ENCODE peak calls at places on chromosome 15, in five cellular contexts. One of them, this sample, is unnamed.

GRCh38 chr15:30038667-30039523 is 43.9 kb upstream of the GOLGA8J start:
- DNase-seq in progenitor cell of endocrine pancreas: no peak
- DNase-seq in body of pancreas: peak; percentile 58
- DNase-seq in AG10803: no peak
- DNase-seq in heart left ventricle: no peak
- DNase-seq in this sample: no peak

GRCh38 chr15:101357333-101357732 is 62.3 kb upstream of the SNRPA1 start:
- DNase-seq in progenitor cell of endocrine pancreas: no peak
- DNase-seq in heart left ventricle: no peak
- DNase-seq in body of pancreas: no peak
- DNase-seq in AG10803: no peak
- DNase-seq in this sample: no peak

GRCh38 chr15:38589502-38589901 is 24.9 kb upstream of the RASGRP1 start:
- DNase-seq in body of pancreas: no peak
- DNase-seq in heart left ventricle: no peak
- DNase-seq in progenitor cell of endocrine pancreas: no peak
- DNase-seq in AG10803: peak; percentile 78
- DNase-seq in this sample: peak; percentile 88

GRCh38 chr15:29139540-29140459 is 129.8 kb downstream of the NSMCE3 start:
- DNase-seq in AG10803: peak; percentile 31
- DNase-seq in progenitor cell of endocrine pancreas: peak; percentile 68
- DNase-seq in body of pancreas: peak; percentile 70
- DNase-seq in heart left ventricle: no peak
- DNase-seq in this sample: peak; percentile 48

GRCh38 chr15:76342382-76343201 is 6.0 kb downstream of the ISL2 start:
- DNase-seq in AG10803: no peak
- DNase-seq in body of pancreas: no peak
- DNase-seq in progenitor cell of endocrine pancreas: no peak
- DNase-seq in heart left ventricle: no peak
- DNase-seq in this sample: no peak

GRCh38 chr15:101014921-101015841 is 96.0 kb downstream of the LRRK1 start:
- DNase-seq in body of pancreas: peak; percentile 70
- DNase-seq in heart left ventricle: peak; percentile 86
- DNase-seq in progenitor cell of endocrine pancreas: peak; percentile 69
- DNase-seq in AG10803: peak; percentile 52
- DNase-seq in this sample: peak; percentile 81

GRCh38 chr15:48680841-48681240 is 35.3 kb upstream of the FBN1 start:
- DNase-seq in progenitor cell of endocrine pancreas: no peak
- DNase-seq in body of pancreas: no peak
- DNase-seq in heart left ventricle: no peak
- DNase-seq in AG10803: peak; percentile 85
- DNase-seq in this sample: peak; percentile 96

GRCh38 chr15:93238641-93239040 is 149.6 kb upstream of the RGMA start:
- DNase-seq in heart left ventricle: no peak
- DNase-seq in progenitor cell of endocrine pancreas: no peak
- DNase-seq in AG10803: no peak
- DNase-seq in body of pancreas: no peak
- DNase-seq in this sample: no peak

GRCh38 chr15:22786868-22787698 is 639 bp downstream of the NIPA1 start:
- DNase-seq in progenitor cell of endocrine pancreas: peak; percentile 30
- DNase-seq in body of pancreas: peak; percentile 37
- DNase-seq in AG10803: peak; percentile 15
- DNase-seq in heart left ventricle: no peak
- DNase-seq in this sample: no peak

GRCh38 chr15:65558336-65558735 is 28.1 kb downstream of the HACD3 start:
- DNase-seq in body of pancreas: no peak
- DNase-seq in AG10803: peak; percentile 25
- DNase-seq in progenitor cell of endocrine pancreas: no peak
- DNase-seq in heart left ventricle: no peak
- DNase-seq in this sample: peak; percentile 32

GRCh38 chr15:85041230-85041629 is 59.6 kb downstream of the PDE8A start:
- DNase-seq in progenitor cell of endocrine pancreas: no peak
- DNase-seq in body of pancreas: no peak
- DNase-seq in heart left ventricle: no peak
- DNase-seq in AG10803: no peak
- DNase-seq in this sample: no peak

GRCh38 chr15:76185716-76186115 is 125.6 kb downstream of the ETFA start:
- DNase-seq in AG10803: peak; percentile 74
- DNase-seq in body of pancreas: no peak
- DNase-seq in heart left ventricle: no peak
- DNase-seq in progenitor cell of endocrine pancreas: no peak
- DNase-seq in this sample: peak; percentile 74

GRCh38 chr15:57873564-57874209 is 167.2 kb downstream of the POLR2M start:
- DNase-seq in AG10803: peak; percentile 53
- DNase-seq in heart left ventricle: no peak
- DNase-seq in progenitor cell of endocrine pancreas: no peak
- DNase-seq in body of pancreas: no peak
- DNase-seq in this sample: peak; percentile 56

GRCh38 chr15:90530250-90531051 is 728 bp downstream of the CRTC3 start:
- DNase-seq in progenitor cell of endocrine pancreas: peak; percentile 29
- DNase-seq in AG10803: peak; percentile 45
- DNase-seq in heart left ventricle: peak; percentile 76
- DNase-seq in body of pancreas: peak; percentile 59
- DNase-seq in this sample: peak; percentile 40

DNA sequence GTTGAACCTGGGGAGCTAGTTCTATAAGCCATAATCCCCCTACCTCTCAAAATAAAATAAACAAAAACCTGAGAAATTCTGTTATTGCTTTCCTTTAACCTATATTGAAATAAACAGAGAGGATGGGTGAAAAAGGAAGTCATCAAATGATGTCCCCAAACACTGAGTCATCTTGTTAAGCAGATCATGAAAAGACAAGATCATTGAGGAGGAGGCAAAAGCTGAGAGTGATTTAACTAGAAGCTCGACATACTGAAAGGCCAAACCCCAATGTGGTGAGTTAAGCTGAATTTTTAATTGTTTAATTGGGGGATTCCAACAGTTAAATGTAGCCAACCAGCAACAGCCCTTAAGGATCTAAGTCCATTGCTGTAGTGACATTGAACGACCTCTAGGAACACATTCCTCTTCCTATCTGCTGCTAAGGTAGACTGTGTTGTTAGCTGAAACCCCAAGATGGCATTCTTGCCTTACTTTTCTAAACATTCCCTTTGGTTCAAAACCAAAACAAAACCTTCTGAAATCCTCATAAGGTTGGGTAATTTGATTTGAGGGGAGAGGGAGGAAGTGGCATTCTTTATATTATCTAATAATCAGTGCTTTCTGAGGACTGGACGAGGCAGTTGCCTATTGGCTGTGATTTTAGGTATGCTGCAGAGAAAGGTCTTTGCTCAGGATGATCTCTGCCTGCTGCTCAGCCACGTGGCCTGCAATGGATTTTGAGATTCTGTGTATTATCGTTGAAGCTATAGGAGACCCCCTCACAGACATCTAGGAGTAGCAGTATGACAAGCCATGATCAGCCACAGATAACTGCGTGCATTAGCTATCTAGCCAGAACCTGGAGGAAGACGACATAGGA is 62.7 kb upstream of the BNIP2 start:
- DNase-seq in heart left ventricle: no peak
- DNase-seq in progenitor cell of endocrine pancreas: no peak
- DNase-seq in AG10803: peak; percentile 2
- DNase-seq in body of pancreas: no peak
- DNase-seq in this sample: peak; percentile 3
- TF ChIP-seq CTCF in heart left ventricle: no peak
- TF ChIP-seq CTCF in progenitor cell of endocrine pancreas: peak; percentile 48
- TF ChIP-seq CTCF in AG10803: peak; percentile 29
- TF ChIP-seq CTCF in body of pancreas: no peak
- TF ChIP-seq CTCF in this sample: peak; percentile 27

DNA sequence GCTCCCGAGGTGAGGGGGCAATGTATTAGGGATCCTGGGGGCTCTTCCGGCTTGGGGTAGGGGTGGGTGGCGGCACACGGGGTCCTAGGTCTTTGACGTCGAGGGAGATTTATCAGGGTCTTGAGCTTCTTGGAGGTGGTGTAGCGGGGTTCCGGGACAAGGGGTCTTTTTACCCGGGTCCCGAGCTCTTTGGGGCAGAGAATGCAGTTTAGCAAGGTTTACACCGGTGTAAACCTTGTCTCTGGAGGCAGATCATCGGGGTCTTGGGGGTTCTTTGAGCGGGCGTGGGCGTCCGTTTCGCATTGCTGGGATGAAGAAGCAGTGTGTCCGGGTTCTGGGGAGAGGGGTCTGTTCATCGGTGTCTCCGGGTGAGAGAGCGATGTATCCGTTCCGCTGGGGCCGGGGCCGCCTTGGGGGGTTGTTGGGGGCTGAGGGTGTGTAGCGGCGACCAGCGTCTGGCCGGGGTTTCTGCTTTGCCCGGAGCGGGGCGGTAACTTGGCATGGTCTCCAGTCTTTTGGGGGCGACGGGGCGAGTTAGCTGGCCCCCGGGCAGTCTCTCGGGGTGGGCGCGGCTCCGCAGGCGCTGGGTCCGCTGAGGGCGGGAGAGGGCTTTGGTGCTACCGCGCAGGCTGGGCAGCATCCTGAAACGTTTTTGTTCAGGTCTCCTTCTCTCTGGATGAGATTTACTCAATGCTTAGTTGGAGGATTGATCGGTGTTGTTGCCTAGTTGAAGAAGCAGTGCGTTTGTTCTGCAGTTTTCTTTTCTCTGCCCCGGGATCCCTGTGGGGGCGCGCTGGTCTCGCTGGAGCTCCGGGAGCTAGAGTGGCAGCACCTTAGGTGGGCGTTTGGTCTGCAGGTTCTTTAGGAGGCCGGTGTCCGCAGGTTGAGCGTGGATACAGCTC is 792 bp downstream of the GLCE start:
- DNase-seq in AG10803: peak; percentile 25
- DNase-seq in heart left ventricle: peak; percentile 66
- DNase-seq in progenitor cell of endocrine pancreas: peak; percentile 37
- DNase-seq in body of pancreas: peak; percentile 39
- DNase-seq in this sample: peak; percentile 33
- TF ChIP-seq CTCF in AG10803: peak; percentile 41
- TF ChIP-seq CTCF in heart left ventricle: peak; percentile 21
- TF ChIP-seq CTCF in progenitor cell of endocrine pancreas: peak; percentile 41
- TF ChIP-seq CTCF in body of pancreas: no peak
- TF ChIP-seq CTCF in this sample: peak; percentile 23

GRCh38 chr15:27412413-27412812 is 441.4 kb downstream of the GABRG3 start:
- DNase-seq in body of pancreas: no peak
- DNase-seq in progenitor cell of endocrine pancreas: no peak
- DNase-seq in heart left ventricle: no peak
- DNase-seq in AG10803: no peak
- DNase-seq in this sample: no peak

GRCh38 chr15:27408428-27408827 is 437.4 kb downstream of the GABRG3 start:
- DNase-seq in body of pancreas: no peak
- DNase-seq in progenitor cell of endocrine pancreas: no peak
- DNase-seq in AG10803: no peak
- DNase-seq in heart left ventricle: no peak
- DNase-seq in this sample: no peak

GRCh38 chr15:27414168-27414870 is 443.3 kb downstream of the GABRG3 start:
- DNase-seq in AG10803: peak; percentile 34
- DNase-seq in body of pancreas: no peak
- DNase-seq in heart left ventricle: no peak
- DNase-seq in progenitor cell of endocrine pancreas: no peak
- DNase-seq in this sample: no peak

GRCh38 chr15:27410986-27411385 is 440.0 kb downstream of the GABRG3 start:
- DNase-seq in AG10803: no peak
- DNase-seq in body of pancreas: no peak
- DNase-seq in progenitor cell of endocrine pancreas: no peak
- DNase-seq in heart left ventricle: no peak
- DNase-seq in this sample: no peak
- TF ChIP-seq CTCF in AG10803: no peak
- TF ChIP-seq CTCF in body of pancreas: no peak
- TF ChIP-seq CTCF in progenitor cell of endocrine pancreas: no peak
- TF ChIP-seq CTCF in heart left ventricle: no peak
- TF ChIP-seq CTCF in this sample: no peak

DNA sequence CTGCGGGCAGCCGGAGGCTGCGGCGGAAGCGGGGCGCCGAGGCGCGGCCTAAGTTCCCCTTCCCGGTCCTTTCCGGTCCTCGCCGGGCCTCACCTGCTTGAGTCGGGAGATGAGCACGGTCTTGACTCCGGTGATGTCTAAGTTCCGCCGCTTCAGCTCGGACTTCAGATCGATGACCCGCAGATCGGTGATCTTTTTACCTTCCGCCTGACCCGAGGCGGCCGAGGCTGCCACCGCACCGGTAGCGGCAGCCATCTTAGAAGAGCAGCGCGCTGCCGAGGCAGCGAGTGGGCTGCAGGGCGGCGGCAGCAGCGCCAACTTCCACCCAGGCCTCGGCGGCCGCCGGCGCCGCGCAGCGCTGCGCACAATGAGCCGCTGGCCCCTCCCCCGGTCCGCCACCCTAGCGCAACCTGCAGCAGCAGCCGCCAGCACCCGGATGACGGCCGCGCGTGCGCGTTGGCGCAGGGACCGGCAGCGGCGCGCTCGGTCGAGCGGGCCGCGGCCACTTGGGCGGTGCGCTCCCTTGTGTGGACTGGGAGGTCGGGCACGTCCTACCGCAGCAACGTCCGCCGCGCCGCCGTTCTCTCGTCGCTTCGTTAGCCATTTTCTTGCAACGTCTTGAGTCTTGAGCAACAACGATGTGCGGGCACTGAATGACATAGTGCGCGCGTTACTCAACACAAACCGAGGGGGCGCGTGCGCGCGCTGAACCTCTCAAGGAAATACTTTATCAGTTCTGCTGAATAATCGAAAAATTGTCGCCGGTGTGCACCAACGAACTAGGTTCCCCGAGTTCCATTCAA is at the start of gene SLTM:
- DNase-seq in progenitor cell of endocrine pancreas: peak; percentile 88
- DNase-seq in heart left ventricle: peak; percentile 97
- DNase-seq in AG10803: peak; percentile 96
- DNase-seq in body of pancreas: peak; percentile 96
- DNase-seq in this sample: peak; percentile 97
- TF ChIP-seq CTCF in progenitor cell of endocrine pancreas: peak; percentile 46
- TF ChIP-seq CTCF in heart left ventricle: peak; percentile 32
- TF ChIP-seq CTCF in AG10803: peak; percentile 32
- TF ChIP-seq CTCF in body of pancreas: peak; percentile 45
- TF ChIP-seq CTCF in this sample: peak; percentile 44

GRCh38 chr15:59764775-59765174 is 75.7 kb upstream of the BNIP2 start:
- DNase-seq in progenitor cell of endocrine pancreas: no peak
- DNase-seq in heart left ventricle: no peak
- DNase-seq in body of pancreas: no peak
- DNase-seq in AG10803: no peak
- DNase-seq in this sample: no peak
- TF ChIP-seq CTCF in progenitor cell of endocrine pancreas: no peak
- TF ChIP-seq CTCF in heart left ventricle: no peak
- TF ChIP-seq CTCF in body of pancreas: no peak
- TF ChIP-seq CTCF in AG10803: no peak
- TF ChIP-seq CTCF in this sample: no peak

GRCh38 chr15:70435369-70435768 is 328.0 kb downstream of the UACA start:
- DNase-seq in heart left ventricle: no peak
- DNase-seq in AG10803: no peak
- DNase-seq in progenitor cell of endocrine pancreas: no peak
- DNase-seq in body of pancreas: no peak
- DNase-seq in this sample: no peak
- TF ChIP-seq CTCF in heart left ventricle: no peak
- TF ChIP-seq CTCF in AG10803: no peak
- TF ChIP-seq CTCF in progenitor cell of endocrine pancreas: no peak
- TF ChIP-seq CTCF in body of pancreas: no peak
- TF ChIP-seq CTCF in this sample: no peak

GRCh38 chr15:69559440-69560215 is 107.0 kb downstream of the RPLP1 start:
- DNase-seq in AG10803: peak; percentile 12
- DNase-seq in heart left ventricle: no peak
- DNase-seq in body of pancreas: no peak
- DNase-seq in progenitor cell of endocrine pancreas: no peak
- DNase-seq in this sample: peak; percentile 64
- TF ChIP-seq CTCF in AG10803: no peak
- TF ChIP-seq CTCF in heart left ventricle: no peak
- TF ChIP-seq CTCF in body of pancreas: peak; percentile 4
- TF ChIP-seq CTCF in progenitor cell of endocrine pancreas: no peak
- TF ChIP-seq CTCF in this sample: peak; percentile 27